ENCODE peak calls at places on chromosome 20, in seven cellular contexts. Z, X, Q, I, C, D and O are unnamed samples.

GRCh38 chr20:60108397-60108796 is 150.2 kb downstream of the CDH26 start:
- DNase-seq in Z (peak; percentile 60), X (no peak), Q (no peak), I (peak; percentile 56), C (no peak), D (no peak), O (no peak)

GRCh38 chr20:35270021-35270902 is 7.7 kb downstream of the MMP24OS start:
- DNase-seq in Z (no peak), X (no peak), Q (no peak), I (peak; percentile 56), C (peak; percentile 66), D (no peak), O (no peak)

GRCh38 chr20:59124326-59125029 is 39.1 kb upstream of the ZNF831 start:
- DNase-seq in Z (no peak), X (no peak), Q (no peak), I (no peak), C (no peak), D (no peak), O (no peak)

GRCh38 chr20:45792513-45793118 is 862 bp downstream of the DNTTIP1 start:
- DNase-seq in Z (no peak), X (no peak), Q (no peak), I (no peak), C (no peak), D (no peak), O (no peak)

GRCh38 chr20:58135441-58136170 is 92.8 kb downstream of the ANKRD60 start:
- DNase-seq in Z (no peak), X (peak; percentile 91), Q (no peak), I (peak; percentile 76), C (no peak), D (no peak), O (no peak)

GRCh38 chr20:41701596-41702350 is 83.6 kb upstream of the CHD6 start:
- DNase-seq in Z (no peak), X (no peak), Q (no peak), I (peak; percentile 38), C (peak; percentile 25), D (no peak), O (peak; percentile 22)

GRCh38 chr20:58547527-58548475 is 32.6 kb upstream of the APCDD1L start:
- DNase-seq in Z (peak; percentile 16), X (peak; percentile 43), Q (no peak), I (no peak), C (no peak), D (no peak), O (no peak)

GRCh38 chr20:32628960-32629530 is 43.9 kb upstream of the NOL4L start:
- DNase-seq in Z (no peak), X (no peak), Q (no peak), I (no peak), C (no peak), D (no peak), O (no peak)

GRCh38 chr20:44723391-44723790 is 8.2 kb downstream of the CCN5 start:
- DNase-seq in Z (no peak), X (no peak), Q (no peak), I (no peak), C (no peak), D (no peak), O (no peak)

GRCh38 chr20:43911066-43911465 is 3.6 kb upstream of the TOX2 start:
- DNase-seq in Z (peak; percentile 59), X (peak; percentile 67), Q (no peak), I (no peak), C (peak; percentile 48), D (no peak), O (no peak)

GRCh38 chr20:44642203-44643153 is 9.0 kb downstream of the ADA start:
- DNase-seq in Z (peak; percentile 86), X (peak; percentile 84), Q (peak; percentile 68), I (peak; percentile 56), C (peak; percentile 93), D (no peak), O (peak; percentile 34)

GRCh38 chr20:41837669-41838224 is 219.6 kb upstream of the CHD6 start:
- DNase-seq in Z (no peak), X (no peak), Q (no peak), I (peak; percentile 7), C (no peak), D (no peak), O (no peak)

GRCh38 chr20:7094438-7094997 is 327.0 kb downstream of the BMP2 start:
- DNase-seq in Z (peak; percentile 5), X (peak; percentile 62), Q (peak; percentile 11), I (peak; percentile 35), C (peak; percentile 66), D (no peak), O (peak; percentile 2)

GRCh38 chr20:60632420-60633262 is 619.4 kb upstream of the CDH4 start:
- DNase-seq in Z (no peak), X (no peak), Q (no peak), I (no peak), C (no peak), D (no peak), O (no peak)

GRCh38 chr20:53387983-53388675 is 205.5 kb downstream of the ZNF217 start:
- DNase-seq in Z (no peak), X (no peak), Q (no peak), I (peak; percentile 83), C (no peak), D (no peak), O (no peak)

GRCh38 chr20:12698817-12699216 is 310.0 kb upstream of the SPTLC3 start:
- DNase-seq in Z (no peak), X (no peak), Q (no peak), I (no peak), C (no peak), D (no peak), O (no peak)

GRCh38 chr20:2846698-2847097 is 6.2 kb downstream of the VPS16 start:
- DNase-seq in Z (no peak), X (no peak), Q (no peak), I (no peak), C (no peak), D (no peak), O (no peak)

GRCh38 chr20:1538655-1539054 is 18.9 kb downstream of the SIRPD start:
- DNase-seq in Z (no peak), X (peak; percentile 7), Q (no peak), I (peak; percentile 53), C (no peak), D (no peak), O (no peak)

GRCh38 chr20:1536893-1537730 is 20.4 kb downstream of the SIRPD start:
- DNase-seq in Z (no peak), X (no peak), Q (no peak), I (no peak), C (no peak), D (no peak), O (no peak)

GRCh38 chr20:1533059-1533458 is 24.4 kb downstream of the SIRPD start:
- DNase-seq in Z (no peak), X (no peak), Q (no peak), I (no peak), C (peak; percentile 38), D (no peak), O (no peak)

GRCh38 chr20:1537731-1538058 is 19.8 kb downstream of the SIRPD start:
- DNase-seq in Z (no peak), X (no peak), Q (peak; percentile 23), I (peak; percentile 22), C (no peak), D (no peak), O (no peak)

GRCh38 chr20:1535420-1536175 is 21.9 kb downstream of the SIRPD start:
- DNase-seq in Z (no peak), X (no peak), Q (no peak), I (peak; percentile 39), C (no peak), D (no peak), O (no peak)
- H3K27ac ChIP-seq in Z (no peak overlapping the region), X (no peak overlapping the region), Q (no peak overlapping the region), I (no peak overlapping the region), C (no peak overlapping the region), D (no peak overlapping the region), O (no peak overlapping the region)

DNA sequence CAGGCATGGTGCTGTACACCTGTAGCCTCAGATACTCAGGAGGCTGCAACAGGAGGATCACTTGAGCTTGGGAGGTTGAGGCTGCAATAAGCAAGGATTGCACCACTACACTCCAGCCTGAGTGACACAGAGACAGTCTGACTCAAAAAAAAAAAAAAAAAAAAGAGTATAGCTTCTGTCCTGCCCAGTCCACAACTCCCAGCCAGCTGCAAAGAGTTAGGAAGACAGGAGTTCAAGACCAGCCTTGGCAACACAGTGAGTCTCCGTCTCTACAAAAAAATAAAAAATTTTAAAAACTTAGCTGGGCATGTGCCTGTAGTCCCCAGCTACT is 28.3 kb upstream of the TLDC2 start:
- DNase-seq in Z (no peak), X (no peak), Q (no peak), I (peak; percentile 40), C (no peak), D (no peak), O (no peak)
- H3K27ac ChIP-seq in Z (peak overlapping the region; percentile 80), X (peak overlapping the region; percentile 67), Q (peak overlapping the region; percentile 76), I (no peak overlapping the region), C (no peak overlapping the region), D (no peak overlapping the region), O (no peak overlapping the region)

GRCh38 chr20:62202676-62203377 is 17.3 kb downstream of the HRH3 start:
- DNase-seq in Z (no peak), X (no peak), Q (peak; percentile 9), I (no peak), C (no peak), D (no peak), O (no peak)

GRCh38 chr20:62202083-62202395 is 18.0 kb downstream of the HRH3 start:
- DNase-seq in Z (no peak), X (no peak), Q (peak; percentile 3), I (no peak), C (no peak), D (no peak), O (no peak)

GRCh38 chr20:62200491-62201172 is 17.8 kb downstream of the MTG2 start:
- DNase-seq in Z (no peak), X (no peak), Q (peak; percentile 8), I (no peak), C (no peak), D (no peak), O (no peak)

GRCh38 chr20:62203378-62204030 is 16.6 kb downstream of the HRH3 start:
- DNase-seq in Z (no peak), X (no peak), Q (peak; percentile 5), I (no peak), C (no peak), D (no peak), O (peak; percentile 66)

GRCh38 chr20:62201173-62202082 is 18.6 kb downstream of the MTG2 start:
- DNase-seq in Z (no peak), X (no peak), Q (peak; percentile 6), I (no peak), C (no peak), D (no peak), O (no peak)
- H3K27ac ChIP-seq in Z (no peak overlapping the region), X (peak overlapping the region; percentile 61), Q (no peak overlapping the region), I (no peak overlapping the region), C (no peak overlapping the region), D (no peak overlapping the region), O (no peak overlapping the region)

GRCh38 chr20:10308652-10309051 is 90.0 kb downstream of the SNAP25 start:
- DNase-seq in Z (no peak), X (no peak), Q (no peak), I (no peak), C (no peak), D (no peak), O (no peak)

GRCh38 chr20:10306440-10307358 is 88.1 kb downstream of the SNAP25 start:
- DNase-seq in Z (peak; percentile 71), X (peak; percentile 55), Q (no peak), I (peak; percentile 69), C (peak; percentile 72), D (no peak), O (peak; percentile 84)

GRCh38 chr20:10307359-10307735 is 88.7 kb downstream of the SNAP25 start:
- DNase-seq in Z (no peak), X (no peak), Q (no peak), I (no peak), C (no peak), D (no peak), O (no peak)

GRCh38 chr20:10312111-10312510 is 93.5 kb downstream of the SNAP25 start:
- DNase-seq in Z (no peak), X (no peak), Q (no peak), I (no peak), C (peak; percentile 18), D (no peak), O (no peak)

GRCh38 chr20:10309326-10309725 is 90.7 kb downstream of the SNAP25 start:
- DNase-seq in Z (peak; percentile 92), X (peak; percentile 85), Q (no peak), I (no peak), C (no peak), D (no peak), O (no peak)
- H3K27ac ChIP-seq in Z (peak overlapping the region; percentile 44), X (no peak overlapping the region), Q (no peak overlapping the region), I (no peak overlapping the region), C (no peak overlapping the region), D (no peak overlapping the region), O (no peak overlapping the region)